ENCODE peak calls at places on chromosomes 4 and X, in four cellular contexts. U is mammary epithelial cell, H is pancreas, J is lower leg skin. F is an unnamed sample.

GRCh38 chr4:83082777-83083176 is 31.8 kb downstream of the PLAC8 start:
- DNase-seq in U (peak; percentile 51), H (no peak), J (no peak), F (peak; percentile 46)

GRCh38 chr4:985123-985830 is 1.6 kb upstream of the IDUA start:
- DNase-seq in U (peak; percentile 19), H (peak; percentile 74), J (no peak), F (no peak)

GRCh38 chr4:113756005-113756410 is 5.5 kb downstream of the CAMK2D start:
- DNase-seq in U (peak; percentile 74), H (no peak), J (no peak), F (no peak)

GRCh38 chrX:71650333-71650969 is 16.9 kb upstream of the LOC101059915 start:
- DNase-seq in U (no peak), H (no peak), J (no peak), F (no peak)

GRCh38 chrX:150897371-150898319 is 823 bp downstream of the CD99L2 start:
- DNase-seq in U (peak; percentile 27), H (no peak), J (peak; percentile 19), F (peak; percentile 16)

GRCh38 chr4:77190053-77190452 is 33.0 kb downstream of the CCNG2 start:
- DNase-seq in U (peak; percentile 61), H (no peak), J (no peak), F (peak; percentile 17)

GRCh38 chr4:32025840-32026459 is 1305.8 kb downstream of the PCDH7 start:
- DNase-seq in U (peak; percentile 56), H (no peak), J (no peak), F (peak; percentile 8)

GRCh38 chr4:60042941-60043340 is 1157.2 kb upstream of the ADGRL3 start:
- DNase-seq in U (no peak), H (no peak), J (no peak), F (no peak)

GRCh38 chrX:150363561-150364346 is 637 bp downstream of the MAMLD1 start:
- DNase-seq in U (peak; percentile 45), H (peak; percentile 31), J (no peak), F (peak; percentile 64)

GRCh38 chr4:101357751-101358150 is 10.4 kb upstream of the PPP3CA start:
- DNase-seq in U (no peak), H (no peak), J (no peak), F (no peak)

GRCh38 chrX:39675619-39676018 is 422.1 kb downstream of the BCOR start:
- DNase-seq in U (peak; percentile 3), H (no peak), J (no peak), F (peak; percentile 48)

GRCh38 chrX:153667931-153668396 is 5.6 kb downstream of the PNCK start:
- DNase-seq in U (peak; percentile 60), H (peak; percentile 74), J (peak; percentile 64), F (peak; percentile 77)
- H3K4me3 ChIP-seq in U (no peak overlapping the region), H (no peak overlapping the region), J (no peak overlapping the region), F (peak overlapping the region; percentile 35)

GRCh38 chrX:17062065-17062464 is 115.6 kb downstream of the REPS2 start:
- DNase-seq in U (no peak), H (no peak), J (no peak), F (no peak)
- H3K4me3 ChIP-seq in U (no peak overlapping the region), H (no peak overlapping the region), J (no peak overlapping the region), F (no peak overlapping the region)

GRCh38 chr4:74375824-74376426 is 11.0 kb downstream of the EREG start:
- DNase-seq in U (peak; percentile 50), H (no peak), J (no peak), F (no peak)

GRCh38 chr4:74376888-74377483 is 12.0 kb downstream of the EREG start:
- DNase-seq in U (peak; percentile 46), H (no peak), J (no peak), F (no peak)

GRCh38 chr4:74374128-74374527 is 9.2 kb downstream of the EREG start:
- DNase-seq in U (no peak), H (no peak), J (no peak), F (no peak)

GRCh38 chr4:74377714-74378113 is 12.8 kb downstream of the EREG start:
- DNase-seq in U (no peak), H (no peak), J (no peak), F (no peak)

DNA sequence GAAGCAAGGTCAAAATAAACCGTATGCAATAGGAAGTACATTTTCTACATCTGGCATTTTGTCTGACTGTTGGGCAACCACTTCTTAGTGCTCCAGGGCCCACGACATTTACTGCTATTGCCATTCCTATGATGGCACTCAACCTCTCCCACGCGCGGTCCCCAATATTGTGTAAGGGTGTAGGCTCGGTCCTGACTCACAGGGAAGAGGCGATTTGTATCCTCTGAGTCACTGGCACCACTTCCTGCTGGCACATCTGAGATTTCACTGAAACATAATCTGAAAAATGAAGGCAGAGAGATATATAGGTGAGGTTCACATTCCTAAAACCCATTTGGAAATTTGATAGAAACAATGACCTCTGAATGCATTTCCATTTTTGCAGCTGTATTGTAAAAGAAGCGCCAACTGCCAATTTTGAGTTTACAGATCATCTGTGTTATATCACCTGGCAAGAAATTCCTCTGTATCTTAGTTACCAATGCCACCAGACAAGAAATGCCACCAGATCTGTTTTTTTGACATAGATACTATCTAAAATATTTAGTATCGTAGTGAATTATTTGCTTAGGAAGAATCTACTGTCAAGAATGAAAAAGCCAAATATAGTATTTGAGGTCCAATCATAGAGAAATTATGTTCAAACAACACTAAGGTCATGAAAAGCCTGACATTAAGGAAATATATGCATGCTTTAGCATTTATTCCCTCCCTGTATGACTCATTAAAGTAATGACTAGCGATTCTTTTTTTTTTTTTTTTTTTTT is 9.8 kb downstream of the EREG start:
- DNase-seq in U (peak; percentile 99), H (no peak), J (peak; percentile 51), F (peak; percentile 84)
- H3K4me3 ChIP-seq in U (peak overlapping the region; percentile 4), H (no peak overlapping the region), J (no peak overlapping the region), F (no peak overlapping the region)

GRCh38 chrX:1109580-1110119 is 102.8 kb downstream of the CRLF2 start:
- DNase-seq in U (no peak), H (no peak), J (no peak), F (no peak)

GRCh38 chrX:1108451-1109445 is 103.7 kb downstream of the CRLF2 start:
- DNase-seq in U (no peak), H (no peak), J (no peak), F (no peak)

GRCh38 chrX:1111543-1112300 is 100.7 kb downstream of the CRLF2 start:
- DNase-seq in U (no peak), H (no peak), J (no peak), F (no peak)

GRCh38 chrX:1106478-1107210 is 105.8 kb downstream of the CRLF2 start:
- DNase-seq in U (no peak), H (no peak), J (no peak), F (no peak)

DNA sequence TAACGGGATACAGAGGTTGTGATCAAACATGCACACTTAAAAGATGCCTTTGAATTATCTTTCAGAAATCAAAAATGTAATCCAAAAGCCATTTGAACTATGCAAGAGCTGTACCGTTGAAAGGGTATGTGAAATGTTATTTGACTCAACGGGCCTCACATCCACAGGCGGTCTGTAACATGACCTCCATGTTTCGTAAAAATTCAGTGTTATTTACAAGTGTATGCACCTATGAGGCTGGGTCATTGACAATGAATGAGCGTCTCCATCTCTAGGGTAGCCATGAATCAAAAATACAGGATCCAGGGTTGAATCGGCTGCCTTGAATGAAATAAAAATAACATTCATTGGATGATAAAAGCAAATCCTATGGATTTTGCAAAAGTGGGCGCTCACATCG is 100.1 kb downstream of the CRLF2 start:
- DNase-seq in U (no peak), H (no peak), J (no peak), F (no peak)
- H3K4me3 ChIP-seq in U (no peak overlapping the region), H (no peak overlapping the region), J (no peak overlapping the region), F (no peak overlapping the region)

GRCh38 chrX:129930941-129931410 is 25.0 kb downstream of the UTP14A start:
- DNase-seq in U (no peak), H (no peak), J (no peak), F (peak; percentile 3)
- H3K4me3 ChIP-seq in U (peak overlapping the region; percentile 25), H (no peak overlapping the region), J (peak overlapping the region; percentile 23), F (peak overlapping the region; percentile 60)

GRCh38 chr4:7430965-7431695 is 3.6 kb downstream of the PSAPL1 start:
- DNase-seq in U (no peak), H (no peak), J (no peak), F (no peak)
- H3K4me3 ChIP-seq in U (no peak overlapping the region), H (no peak overlapping the region), J (no peak overlapping the region), F (no peak overlapping the region)

GRCh38 chr4:7193040-7193958 is 961 bp downstream of the SORCS2 start:
- DNase-seq in U (no peak), H (no peak), J (no peak), F (no peak)
- H3K4me3 ChIP-seq in U (peak overlapping the region; percentile 35), H (no peak overlapping the region), J (no peak overlapping the region), F (peak overlapping the region; percentile 27)

GRCh38 chr4:2256781-2257191 is 5.1 kb downstream of the MXD4 start:
- DNase-seq in U (no peak), H (peak; percentile 29), J (peak; percentile 37), F (no peak)

GRCh38 chr4:2254665-2255500 is 7.0 kb downstream of the MXD4 start:
- DNase-seq in U (no peak), H (peak; percentile 3), J (peak; percentile 13), F (no peak)

GRCh38 chr4:2255501-2256155 is 6.3 kb downstream of the MXD4 start:
- DNase-seq in U (no peak), H (peak; percentile 28), J (peak; percentile 15), F (no peak)

GRCh38 chr4:2257361-2258001 is 4.4 kb downstream of the MXD4 start:
- DNase-seq in U (no peak), H (peak; percentile 2), J (peak; percentile 12), F (no peak)

DNA sequence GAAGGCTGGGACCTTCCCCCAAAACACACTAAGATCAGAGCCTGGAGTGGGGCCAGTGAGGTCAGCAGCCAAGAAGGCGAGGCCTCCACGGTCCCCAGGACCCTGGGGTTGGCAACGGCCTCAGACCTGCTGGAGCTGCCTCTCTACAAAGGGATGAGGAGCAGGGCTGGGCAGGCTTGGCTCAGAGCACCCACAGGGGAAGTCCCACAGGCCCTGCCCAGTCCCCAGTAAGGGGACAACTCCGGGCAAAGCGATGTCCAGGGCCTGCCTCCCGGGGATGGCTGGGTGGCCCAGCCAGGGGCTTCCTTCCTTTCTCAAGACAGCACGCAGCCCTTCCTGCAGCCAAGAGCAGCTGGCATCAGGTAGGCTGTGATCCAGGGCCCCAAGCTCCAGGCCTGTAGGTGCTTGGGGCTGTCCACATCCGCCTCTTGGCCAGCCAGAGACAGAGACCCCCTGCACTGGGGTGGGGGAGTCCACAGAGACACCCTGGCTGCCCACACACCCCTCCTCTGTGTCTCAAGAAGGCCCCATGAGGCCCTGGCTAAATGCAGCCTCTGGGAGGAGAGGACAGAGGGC is 5.7 kb downstream of the MXD4 start:
- DNase-seq in U (no peak), H (peak; percentile 7), J (peak; percentile 21), F (no peak)
- H3K4me3 ChIP-seq in U (no peak overlapping the region), H (no peak overlapping the region), J (no peak overlapping the region), F (no peak overlapping the region)

DNA sequence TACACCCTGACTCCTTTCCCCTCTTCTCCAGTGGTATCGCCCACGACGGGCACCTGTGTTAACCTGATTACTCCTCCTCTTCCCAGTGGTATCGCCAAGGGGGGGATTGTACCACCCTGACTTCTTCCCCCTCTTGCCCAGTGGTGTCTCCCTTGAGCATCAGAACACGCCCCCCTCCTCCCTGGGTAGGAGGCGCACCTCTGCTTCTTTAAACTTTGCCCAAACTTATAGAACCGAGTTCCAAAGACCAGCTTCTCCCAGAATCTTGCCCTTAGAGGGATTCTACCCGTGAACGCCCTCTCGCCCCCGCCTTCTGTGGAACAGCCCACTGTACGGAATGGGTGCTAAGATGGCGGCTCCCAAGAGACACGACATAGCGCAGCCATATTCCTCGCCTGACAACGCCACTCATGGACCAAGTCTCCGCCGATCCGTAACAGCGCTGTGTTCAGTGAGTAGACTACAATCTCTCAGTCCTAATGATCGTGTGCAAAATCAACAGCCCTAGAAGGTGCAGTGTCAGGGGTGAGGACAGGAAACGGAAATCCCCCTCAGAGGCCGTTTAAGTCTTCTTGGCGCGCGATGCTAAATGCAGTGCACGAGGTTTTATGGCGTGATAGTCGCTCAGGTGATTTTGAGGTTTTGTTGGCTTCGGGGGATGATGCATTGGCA is 4.2 kb upstream of the ZNF157 start:
- DNase-seq in U (peak; percentile 72), H (peak; percentile 57), J (peak; percentile 18), F (peak; percentile 62)
- H3K4me3 ChIP-seq in U (peak overlapping the region; percentile 44), H (peak overlapping the region; percentile 12), J (no peak overlapping the region), F (peak overlapping the region; percentile 42)